ENCODE peak calls at places on chromosomes 3 and 15, in ten cellular contexts. A is brain microvascular endothelial cell; J is stimulated activated CD4-positive, alpha-beta T cell treated with anti-CD3 and anti-CD28 coated beads, TNF-alpha, amount 100 ng/mL, for 48 hours; Z is naive thymus-derived CD8-positive, alpha-beta T cell; X is NCI-H510A treated with DMSO at 0.1 percent for 48 hours; D is iris pigment epithelial cell; E is stimulated activated naive B cell treated with anti-CD40 and anti-IgM and Interleukin-4, amounts not matched to agents 10 μg/mL and 1 μg/mL and 100 μg/mL, for 72 hours; N is cardiac fibroblast; H is GM04504; O is Calu3. C is an unnamed sample.

GRCh38 chr15:61946778-61947177 is 113.5 kb downstream of the VPS13C start:
- DNase-seq in A (no peak), J (no peak), Z (no peak), X (no peak), D (peak), E (no peak), N (peak), H (peak), O (no peak), C (no peak)

GRCh38 chr3:87435926-87436630 is 159.7 kb upstream of the POU1F1 start:
- DNase-seq in A (no peak), J (no peak), Z (no peak), X (no peak), D (no peak), E (no peak), N (no peak), H (peak), O (no peak), C (no peak)

GRCh38 chr3:38960953-38961622 is 90.7 kb downstream of the SCN11A start:
- DNase-seq in A (peak), J (no peak), Z (no peak), X (peak), D (peak), E (no peak), N (peak), H (peak), O (peak), C (no peak)

GRCh38 chr3:97689962-97690361 is 74.6 kb upstream of the ARL6 start:
- DNase-seq in A (no peak), J (no peak), Z (no peak), X (no peak), D (no peak), E (no peak), N (no peak), H (no peak), O (no peak), C (no peak)

GRCh38 chr15:31489801-31490646 is 163.4 kb downstream of the KLF13 start:
- DNase-seq in A (peak), J (no peak), Z (no peak), X (peak), D (peak), E (no peak), N (peak), H (no peak), O (peak), C (peak)

GRCh38 chr3:40292637-40293036 is 16.9 kb upstream of the EIF1B start:
- DNase-seq in A (no peak), J (no peak), Z (no peak), X (no peak), D (no peak), E (no peak), N (no peak), H (no peak), O (no peak), C (no peak)

GRCh38 chr3:188152660-188153497 is 1.1 kb upstream of the LPP start:
- DNase-seq in A (peak), J (no peak), Z (no peak), X (peak), D (peak), E (no peak), N (peak), H (no peak), O (peak), C (peak)

GRCh38 chr15:77557178-77557960 is 75.3 kb downstream of the LINGO1 start:
- DNase-seq in A (no peak), J (no peak), Z (no peak), X (no peak), D (no peak), E (no peak), N (no peak), H (no peak), O (no peak), C (peak)

GRCh38 chr3:113741086-113741485 is 5.0 kb downstream of the NAA50 start:
- DNase-seq in A (no peak), J (no peak), Z (no peak), X (no peak), D (no peak), E (no peak), N (no peak), H (no peak), O (no peak), C (no peak)

GRCh38 chr3:7745711-7746110 is 755.9 kb upstream of the LMCD1 start:
- DNase-seq in A (no peak), J (no peak), Z (no peak), X (no peak), D (no peak), E (no peak), N (no peak), H (no peak), O (no peak), C (no peak)

C was measured in osteoblast.